ENCODE peak calls at places on chromosome 6, in four cellular contexts. One of them, this sample, is unnamed.

GRCh38 chr6:162177733-162178132 is 549.8 kb downstream of the PRKN start:
- DNase-seq in small intestine: no peak
- DNase-seq in thoracic aorta: no peak
- DNase-seq in effector memory CD4-positive, alpha-beta T cell: no peak
- DNase-seq in this sample: no peak

GRCh38 chr6:166076625-166077024 is 91.0 kb downstream of the TBXT start:
- DNase-seq in small intestine: no peak
- DNase-seq in thoracic aorta: no peak
- DNase-seq in effector memory CD4-positive, alpha-beta T cell: no peak
- DNase-seq in this sample: no peak

GRCh38 chr6:11386323-11386722 is 151.2 kb upstream of the TMEM170B start:
- DNase-seq in small intestine: no peak
- DNase-seq in thoracic aorta: no peak
- DNase-seq in effector memory CD4-positive, alpha-beta T cell: no peak
- DNase-seq in this sample: no peak

GRCh38 chr6:134519456-134519855 is 201.5 kb upstream of the SGK1 start:
- DNase-seq in small intestine: no peak
- DNase-seq in thoracic aorta: no peak
- DNase-seq in effector memory CD4-positive, alpha-beta T cell: no peak
- DNase-seq in this sample: no peak

GRCh38 chr6:110190726-110191125 is 10.5 kb downstream of the CDC40 start:
- DNase-seq in small intestine: no peak
- DNase-seq in thoracic aorta: no peak
- DNase-seq in effector memory CD4-positive, alpha-beta T cell: no peak
- DNase-seq in this sample: no peak

GRCh38 chr6:52712136-52712535 is 41.2 kb downstream of the TMEM14A start:
- DNase-seq in small intestine: no peak
- DNase-seq in thoracic aorta: no peak
- DNase-seq in effector memory CD4-positive, alpha-beta T cell: no peak
- DNase-seq in this sample: no peak

GRCh38 chr6:14068133-14068532 is 49.4 kb upstream of the CD83 start:
- DNase-seq in small intestine: no peak
- DNase-seq in thoracic aorta: no peak
- DNase-seq in effector memory CD4-positive, alpha-beta T cell: no peak
- DNase-seq in this sample: no peak

GRCh38 chr6:28903686-28904085 is 20.1 kb downstream of the TRIM27 start:
- DNase-seq in small intestine: no peak
- DNase-seq in thoracic aorta: no peak
- DNase-seq in effector memory CD4-positive, alpha-beta T cell: no peak
- DNase-seq in this sample: no peak

GRCh38 chr6:161091151-161091550 is 99.6 kb downstream of the MAP3K4 start:
- DNase-seq in small intestine: no peak
- DNase-seq in thoracic aorta: no peak
- DNase-seq in effector memory CD4-positive, alpha-beta T cell: no peak
- DNase-seq in this sample: no peak

GRCh38 chr6:170222498-170223471 is 68.1 kb downstream of the DLL1 start:
- DNase-seq in small intestine: peak
- DNase-seq in thoracic aorta: no peak
- DNase-seq in effector memory CD4-positive, alpha-beta T cell: no peak
- DNase-seq in this sample: no peak

GRCh38 chr6:11194399-11195274 is 37.8 kb downstream of the NEDD9 start:
- DNase-seq in small intestine: no peak
- DNase-seq in thoracic aorta: no peak
- DNase-seq in effector memory CD4-positive, alpha-beta T cell: no peak
- DNase-seq in this sample: no peak

GRCh38 chr6:37554480-37554819 is 54.8 kb upstream of the CCDC167 start:
- DNase-seq in small intestine: no peak
- DNase-seq in thoracic aorta: no peak
- DNase-seq in effector memory CD4-positive, alpha-beta T cell: no peak
- DNase-seq in this sample: no peak

GRCh38 chr6:63804381-63804956 is 168.9 kb downstream of the PHF3 start:
- DNase-seq in small intestine: no peak
- DNase-seq in thoracic aorta: no peak
- DNase-seq in effector memory CD4-positive, alpha-beta T cell: no peak
- DNase-seq in this sample: no peak

GRCh38 chr6:158892266-158892665 is 73.1 kb upstream of the EZR start:
- DNase-seq in small intestine: no peak
- DNase-seq in thoracic aorta: no peak
- DNase-seq in effector memory CD4-positive, alpha-beta T cell: no peak
- DNase-seq in this sample: no peak

GRCh38 chr6:146598785-146599405 is at the start of gene ADGB:
- DNase-seq in small intestine: peak
- DNase-seq in thoracic aorta: no peak
- DNase-seq in effector memory CD4-positive, alpha-beta T cell: no peak
- DNase-seq in this sample: no peak

GRCh38 chr6:116370328-116370716 is 425 bp upstream of the DSE start:
- DNase-seq in small intestine: no peak
- DNase-seq in thoracic aorta: no peak
- DNase-seq in effector memory CD4-positive, alpha-beta T cell: no peak
- DNase-seq in this sample: no peak

GRCh38 chr6:152697634-152698033 is at the start of gene MYCT1:
- DNase-seq in small intestine: no peak
- DNase-seq in thoracic aorta: no peak
- DNase-seq in effector memory CD4-positive, alpha-beta T cell: no peak
- DNase-seq in this sample: no peak

GRCh38 chr6:88168362-88168761 is 2.2 kb upstream of the CNR1 start:
- DNase-seq in small intestine: no peak
- DNase-seq in thoracic aorta: no peak
- DNase-seq in effector memory CD4-positive, alpha-beta T cell: no peak
- DNase-seq in this sample: no peak

GRCh38 chr6:132483779-132484679 is 28.9 kb downstream of the STX7 start:
- DNase-seq in small intestine: peak
- DNase-seq in thoracic aorta: no peak
- DNase-seq in effector memory CD4-positive, alpha-beta T cell: peak
- DNase-seq in this sample: peak

GRCh38 chr6:165883851-165884640 is 221.0 kb upstream of the PDE10A start:
- DNase-seq in small intestine: no peak
- DNase-seq in thoracic aorta: no peak
- DNase-seq in effector memory CD4-positive, alpha-beta T cell: no peak
- DNase-seq in this sample: no peak

GRCh38 chr6:167094436-167094819 is 28.5 kb upstream of the CCR6 start:
- DNase-seq in small intestine: no peak
- DNase-seq in thoracic aorta: no peak
- DNase-seq in effector memory CD4-positive, alpha-beta T cell: no peak
- DNase-seq in this sample: no peak

GRCh38 chr6:47138046-47138445 is 95.9 kb upstream of the ADGRF1 start:
- DNase-seq in small intestine: no peak
- DNase-seq in thoracic aorta: no peak
- DNase-seq in effector memory CD4-positive, alpha-beta T cell: no peak
- DNase-seq in this sample: no peak

GRCh38 chr6:6503186-6503585 is 85.3 kb upstream of the LY86 start:
- DNase-seq in small intestine: no peak
- DNase-seq in thoracic aorta: no peak
- DNase-seq in effector memory CD4-positive, alpha-beta T cell: no peak
- DNase-seq in this sample: no peak

GRCh38 chr6:62669831-62670230 is 383.8 kb upstream of the KHDRBS2 start:
- DNase-seq in small intestine: no peak
- DNase-seq in thoracic aorta: no peak
- DNase-seq in effector memory CD4-positive, alpha-beta T cell: no peak
- DNase-seq in this sample: no peak

GRCh38 chr6:64175311-64175710 is 539.7 kb downstream of the PHF3 start:
- DNase-seq in small intestine: no peak
- DNase-seq in thoracic aorta: no peak
- DNase-seq in effector memory CD4-positive, alpha-beta T cell: no peak
- DNase-seq in this sample: no peak

GRCh38 chr6:89411019-89411268 is 1.1 kb downstream of the RRAGD start:
- DNase-seq in small intestine: no peak
- DNase-seq in thoracic aorta: no peak
- DNase-seq in effector memory CD4-positive, alpha-beta T cell: no peak
- DNase-seq in this sample: no peak

GRCh38 chr6:89413006-89413400 is 930 bp upstream of the RRAGD start:
- DNase-seq in small intestine: no peak
- DNase-seq in thoracic aorta: no peak
- DNase-seq in effector memory CD4-positive, alpha-beta T cell: no peak
- DNase-seq in this sample: peak

GRCh38 chr6:89412071-89413005 is at the start of gene RRAGD:
- DNase-seq in small intestine: peak
- DNase-seq in thoracic aorta: peak
- DNase-seq in effector memory CD4-positive, alpha-beta T cell: peak
- DNase-seq in this sample: peak

GRCh38 chr6:89410231-89411018 is 1.6 kb downstream of the RRAGD start:
- DNase-seq in small intestine: no peak
- DNase-seq in thoracic aorta: no peak
- DNase-seq in effector memory CD4-positive, alpha-beta T cell: no peak
- DNase-seq in this sample: no peak

DNA sequence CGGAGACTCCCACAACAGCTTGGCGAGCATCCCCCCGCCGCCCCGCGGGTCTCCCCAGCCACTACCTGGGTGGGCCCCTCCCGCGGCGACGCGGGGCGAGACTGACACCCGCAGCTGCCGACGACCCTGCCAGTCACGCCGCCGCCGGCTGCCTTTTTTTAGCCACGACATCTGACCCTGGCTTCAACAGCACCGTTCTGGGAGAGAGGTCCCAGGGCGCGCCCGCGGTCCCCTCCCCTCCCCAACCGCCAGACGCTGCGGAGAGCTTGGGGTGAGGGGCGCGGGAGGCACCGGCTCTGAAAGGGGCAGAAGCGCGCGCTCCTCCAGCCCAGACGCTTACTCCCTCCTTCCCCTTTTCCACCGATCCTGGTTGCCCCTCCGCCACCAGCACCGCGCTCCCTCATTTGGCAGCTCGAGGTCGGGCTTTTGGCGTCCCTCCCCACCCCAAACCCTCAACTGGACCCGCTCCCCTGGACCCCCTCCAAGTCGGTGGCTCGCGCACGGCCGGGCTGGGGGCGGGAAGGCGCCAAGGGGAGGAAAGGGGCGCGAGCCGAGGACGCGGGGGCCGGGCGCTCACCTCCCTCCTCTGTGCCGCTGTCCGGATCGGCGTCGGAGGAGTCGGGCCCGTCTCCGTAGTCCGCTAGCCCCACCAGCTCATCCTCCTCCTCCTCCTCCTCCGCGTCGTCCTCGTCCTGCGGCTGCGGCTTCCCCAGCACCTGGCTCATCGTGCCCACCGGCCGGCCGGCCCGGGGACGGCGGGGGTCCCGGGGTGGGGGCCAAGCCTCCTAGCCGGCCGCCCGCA is 603 bp downstream of the RRAGD start:
- DNase-seq in small intestine: no peak
- DNase-seq in thoracic aorta: no peak
- DNase-seq in effector memory CD4-positive, alpha-beta T cell: no peak
- DNase-seq in this sample: peak
- H3K27ac ChIP-seq in small intestine: no peak
- H3K27ac ChIP-seq in thoracic aorta: peak
- H3K27ac ChIP-seq in effector memory CD4-positive, alpha-beta T cell: peak
- H3K27ac ChIP-seq in this sample: peak

GRCh38 chr6:125746731-125747588 is 2.5 kb upstream of the HEY2 start:
- DNase-seq in small intestine: peak
- DNase-seq in thoracic aorta: peak
- DNase-seq in effector memory CD4-positive, alpha-beta T cell: peak
- DNase-seq in this sample: peak

GRCh38 chr6:125747589-125748533 is 1.6 kb upstream of the HEY2 start:
- DNase-seq in small intestine: peak
- DNase-seq in thoracic aorta: no peak
- DNase-seq in effector memory CD4-positive, alpha-beta T cell: no peak
- DNase-seq in this sample: peak

GRCh38 chr6:125749112-125749863 is at the start of gene HEY2:
- DNase-seq in small intestine: peak
- DNase-seq in thoracic aorta: peak
- DNase-seq in effector memory CD4-positive, alpha-beta T cell: peak
- DNase-seq in this sample: peak

GRCh38 chr6:125749864-125750691 is 646 bp downstream of the HEY2 start:
- DNase-seq in small intestine: peak
- DNase-seq in thoracic aorta: no peak
- DNase-seq in effector memory CD4-positive, alpha-beta T cell: no peak
- DNase-seq in this sample: peak

DNA sequence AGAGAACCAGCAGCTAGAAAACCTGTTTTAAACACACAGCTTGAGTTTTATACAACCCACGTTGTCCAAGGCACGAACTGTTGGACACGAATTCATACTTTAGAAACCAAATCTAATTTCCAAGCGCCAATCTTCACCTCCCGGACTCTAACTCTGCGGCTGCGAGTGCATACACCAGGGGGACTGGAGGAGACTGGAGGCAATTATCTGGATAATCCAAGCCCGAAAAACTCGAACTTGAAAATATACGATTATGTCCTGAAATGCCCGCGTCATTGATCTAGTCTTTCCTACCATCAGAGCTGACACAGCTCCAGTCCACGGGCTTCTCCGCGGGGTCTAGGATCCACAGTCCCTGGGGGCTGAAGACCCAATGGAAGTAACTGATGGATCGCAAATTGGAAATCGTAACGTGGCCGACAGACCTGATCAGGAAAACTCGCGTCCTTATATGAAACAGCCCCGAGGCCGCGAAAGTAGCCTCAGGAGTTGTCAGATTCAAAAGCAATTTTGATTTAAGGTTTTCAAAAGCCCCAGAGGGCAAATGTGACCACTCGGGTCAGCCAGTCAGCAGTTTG is 809 bp upstream of the HEY2 start:
- DNase-seq in small intestine: no peak
- DNase-seq in thoracic aorta: no peak
- DNase-seq in effector memory CD4-positive, alpha-beta T cell: no peak
- DNase-seq in this sample: no peak
- H3K27ac ChIP-seq in small intestine: peak
- H3K27ac ChIP-seq in thoracic aorta: peak
- H3K27ac ChIP-seq in effector memory CD4-positive, alpha-beta T cell: no peak
- H3K27ac ChIP-seq in this sample: peak

DNA sequence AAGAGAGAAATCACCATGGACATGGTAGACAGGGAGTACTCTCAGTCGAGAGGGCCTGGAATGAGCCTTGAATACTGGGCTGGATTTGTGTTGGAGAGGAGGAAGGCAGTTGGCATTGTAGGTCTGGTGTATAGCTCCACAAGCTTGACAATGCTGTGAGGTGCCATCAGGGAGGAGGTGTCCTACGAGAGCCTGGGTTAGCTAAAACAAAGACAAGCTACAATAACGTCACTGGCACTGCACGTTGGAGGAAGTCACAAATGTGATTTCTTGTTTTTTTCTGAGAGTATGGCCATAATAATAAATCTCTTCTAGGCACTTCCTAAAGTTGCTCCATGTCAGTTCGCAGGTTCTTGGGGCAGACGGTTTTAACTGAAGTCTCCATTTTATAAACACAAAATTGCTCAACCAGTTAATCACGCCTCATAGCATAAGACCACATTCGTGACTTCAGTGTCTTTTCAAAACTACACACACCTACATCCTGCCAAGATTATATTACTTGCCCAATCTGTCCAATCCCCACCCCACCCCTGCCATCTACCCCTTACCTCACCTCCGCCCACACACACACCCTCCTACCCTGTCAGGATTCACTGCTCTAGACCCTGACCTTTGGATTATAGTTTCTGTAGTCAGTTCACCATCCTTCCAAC is 4.4 kb upstream of the HLA-DMB start:
- DNase-seq in small intestine: peak
- DNase-seq in thoracic aorta: no peak
- DNase-seq in effector memory CD4-positive, alpha-beta T cell: no peak
- DNase-seq in this sample: no peak
- H3K27ac ChIP-seq in small intestine: peak
- H3K27ac ChIP-seq in thoracic aorta: peak
- H3K27ac ChIP-seq in effector memory CD4-positive, alpha-beta T cell: no peak
- H3K27ac ChIP-seq in this sample: no peak

DNA sequence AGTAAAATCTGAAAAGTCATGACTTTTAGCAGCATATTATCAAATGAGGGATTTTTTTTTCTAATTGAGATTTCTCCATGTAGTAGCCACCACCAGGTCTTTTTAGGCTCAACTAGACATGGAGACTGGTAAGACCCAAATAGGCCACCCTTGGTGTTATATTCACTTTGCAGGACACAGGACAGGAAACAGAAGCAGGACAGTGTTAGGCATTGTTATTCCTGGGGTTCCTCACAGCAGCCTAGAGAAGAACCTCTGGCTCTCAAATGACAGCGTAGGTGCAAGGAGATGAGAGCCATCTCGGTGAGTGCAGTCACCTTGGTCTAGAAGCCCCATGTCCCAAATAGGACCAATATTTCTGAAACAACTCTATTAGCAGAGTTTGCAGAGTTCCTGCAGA is 19.2 kb upstream of the PBOV1 start:
- DNase-seq in small intestine: no peak
- DNase-seq in thoracic aorta: no peak
- DNase-seq in effector memory CD4-positive, alpha-beta T cell: no peak
- DNase-seq in this sample: no peak
- H3K27ac ChIP-seq in small intestine: no peak
- H3K27ac ChIP-seq in thoracic aorta: no peak
- H3K27ac ChIP-seq in effector memory CD4-positive, alpha-beta T cell: no peak
- H3K27ac ChIP-seq in this sample: no peak

This sample was measured in gastrocnemius medialis.